ENCODE peak calls at places on chromosomes 5 and 9, in nine cellular contexts. M, V, G, D, W, Y, K, T and B are unnamed samples.

GRCh38 chr5:143771229-143772001 is 40.5 kb upstream of the HMHB1 start:
- DNase-seq in V (no peak), K (no peak), W (no peak), G (no peak), D (no peak), T (no peak), Y (no peak), M (no peak), B (no peak)

GRCh38 chr5:59786271-59786805 is 107.2 kb downstream of the PDE4D start:
- DNase-seq in V (no peak), Y (peak; percentile 92), W (peak; percentile 82), G (no peak), M (no peak), K (no peak), T (no peak), D (no peak), B (peak; percentile 97)

GRCh38 chr5:160353379-160353778 is 17.0 kb downstream of the C1QTNF2 start:
- DNase-seq in D (no peak), V (no peak), W (no peak), Y (no peak), T (peak; percentile 90), K (no peak), G (no peak), M (no peak), B (no peak)

GRCh38 chr9:14207352-14207995 is 106.5 kb downstream of the NFIB start:
- DNase-seq in T (no peak), K (no peak), M (no peak), G (no peak), W (no peak), Y (no peak), V (no peak), D (no peak), B (no peak)

GRCh38 chr5:143527808-143528207 is 124.3 kb upstream of the NR3C1 start:
- DNase-seq in T (no peak), D (no peak), V (no peak), W (no peak), M (no peak), G (no peak), K (no peak), Y (no peak), B (peak; percentile 35)

GRCh38 chr9:113558632-113559502 is 95.3 kb downstream of the RGS3 start:
- DNase-seq in T (peak; percentile 93), V (no peak), Y (peak; percentile 84), D (peak; percentile 47), G (no peak), K (no peak), W (no peak), M (no peak), B (no peak)

GRCh38 chr9:116208417-116209232 is 55.0 kb downstream of the PAPPA start:
- DNase-seq in D (no peak), K (no peak), T (no peak), G (no peak), V (no peak), W (no peak), M (no peak), Y (no peak), B (peak; percentile 41)

GRCh38 chr5:166433679-166434078 is 1857.8 kb upstream of the WWC1 start:
- DNase-seq in Y (no peak), M (no peak), T (no peak), V (no peak), W (no peak), K (no peak), G (no peak), D (no peak), B (no peak)

GRCh38 chr9:90007516-90008430 is 403.0 kb downstream of the GADD45G start:
- DNase-seq in G (no peak), M (no peak), D (no peak), Y (no peak), V (no peak), W (no peak), T (no peak), K (no peak), B (peak; percentile 72)

GRCh38 chr9:126829035-126829434 is 24.2 kb downstream of the ZBTB43 start:
- DNase-seq in K (no peak), V (no peak), D (no peak), W (no peak), T (no peak), G (no peak), M (no peak), Y (no peak), B (no peak)

GRCh38 chr9:97906236-97906831 is 16.0 kb downstream of the TRMO start:
- DNase-seq in T (peak; percentile 83), Y (peak; percentile 38), W (no peak), K (peak; percentile 13), D (no peak), V (no peak), M (peak; percentile 53), G (peak; percentile 92), B (no peak)

GRCh38 chr9:121776739-121777637 is 125.6 kb downstream of the DAB2IP start:
- DNase-seq in D (no peak), G (no peak), M (no peak), K (no peak), Y (no peak), V (no peak), W (no peak), T (no peak), B (no peak)

GRCh38 chr9:127730799-127731410 is 4.2 kb downstream of the TOR2A start:
- DNase-seq in Y (no peak), M (no peak), D (no peak), K (no peak), T (no peak), G (no peak), V (no peak), W (no peak), B (no peak)

GRCh38 chr5:92248518-92248917 is 865.4 kb upstream of the ARRDC3 start:
- DNase-seq in T (no peak), W (no peak), V (no peak), D (no peak), K (no peak), M (no peak), G (no peak), Y (no peak), B (no peak)

GRCh38 chr9:6304232-6304631 is 23.9 kb upstream of the TPD52L3 start:
- DNase-seq in W (no peak), T (no peak), Y (no peak), D (no peak), V (no peak), G (no peak), K (no peak), M (no peak), B (no peak)

GRCh38 chr9:86687788-86688187 is 259.5 kb downstream of the GAS1 start:
- DNase-seq in K (no peak), T (no peak), G (no peak), M (no peak), D (no peak), W (no peak), V (no peak), Y (no peak), B (no peak)

GRCh38 chr9:69748304-69748703 is 11.5 kb downstream of the PTAR1 start:
- DNase-seq in Y (no peak), M (no peak), G (no peak), W (no peak), D (no peak), V (no peak), T (no peak), K (no peak), B (no peak)

GRCh38 chr9:127452481-127453092 is 1.3 kb downstream of the LRSAM1 start:
- DNase-seq in Y (no peak), W (no peak), M (no peak), G (no peak), V (no peak), D (peak; percentile 90), K (no peak), T (no peak), B (no peak)

GRCh38 chr5:78277715-78278114 is 16.8 kb downstream of the AP3B1 start:
- DNase-seq in D (no peak), K (no peak), Y (no peak), G (no peak), V (no peak), W (no peak), M (no peak), T (no peak), B (no peak)

GRCh38 chr5:39605145-39605544 is 180.4 kb upstream of the DAB2 start:
- DNase-seq in K (no peak), M (no peak), G (no peak), T (no peak), V (no peak), Y (no peak), W (no peak), D (no peak), B (peak; percentile 28)

GRCh38 chr5:68562308-68562707 is 346.8 kb downstream of the PIK3R1 start:
- DNase-seq in D (peak; percentile 47), G (no peak), W (no peak), V (no peak), T (no peak), M (no peak), K (no peak), Y (peak; percentile 27), B (peak; percentile 34)

GRCh38 chr5:157447246-157447645 is 12.8 kb upstream of the NIPAL4 start:
- DNase-seq in K (no peak), Y (no peak), G (no peak), M (no peak), W (no peak), V (no peak), T (no peak), D (peak; percentile 74), B (peak; percentile 52)

GRCh38 chr5:119397518-119398380 is 41.9 kb downstream of the TNFAIP8 start:
- DNase-seq in W (no peak), M (no peak), T (no peak), Y (peak; percentile 58), K (no peak), V (no peak), G (no peak), D (no peak), B (peak; percentile 81)

GRCh38 chr5:64637144-64637543 is 53.2 kb upstream of the SHISAL2B start:
- DNase-seq in W (no peak), K (no peak), T (no peak), D (no peak), G (peak; percentile 78), M (no peak), V (no peak), Y (no peak), B (no peak)

GRCh38 chr5:117103703-117104102 is 529.1 kb upstream of the SEMA6A start:
- DNase-seq in V (no peak), G (no peak), Y (no peak), D (no peak), K (no peak), W (no peak), T (no peak), M (no peak), B (no peak)

GRCh38 chr5:1190296-1190695 is 11.1 kb upstream of the SLC6A19 start:
- DNase-seq in M (no peak), W (no peak), V (no peak), Y (no peak), T (no peak), G (no peak), D (no peak), K (no peak), B (no peak)

GRCh38 chr5:148972958-148973357 is 89.9 kb downstream of the SH3TC2 start:
- DNase-seq in D (no peak), W (no peak), G (peak; percentile 13), Y (peak; percentile 96), V (no peak), M (no peak), T (peak; percentile 82), K (no peak), B (peak; percentile 90)

GRCh38 chr5:124090115-124090514 is 578.1 kb downstream of the CSNK1G3 start:
- DNase-seq in M (no peak), D (no peak), W (no peak), T (no peak), V (no peak), Y (no peak), K (no peak), G (no peak), B (no peak)

GRCh38 chr9:137575382-137575724 is 3.4 kb downstream of the DPH7 start:
- DNase-seq in T (no peak), D (no peak), W (no peak), M (no peak), Y (no peak), G (no peak), K (no peak), V (no peak), B (no peak)

GRCh38 chr5:168793844-168794837 is 215.0 kb upstream of the PANK3 start:
- DNase-seq in K (no peak), T (peak; percentile 88), Y (no peak), G (no peak), W (no peak), V (no peak), M (no peak), D (no peak), B (peak; percentile 15)

GRCh38 chr9:121651295-121652036 is at the start of gene DAB2IP:
- DNase-seq in W (no peak), V (peak; percentile 87), D (peak; percentile 71), K (no peak), G (no peak), M (no peak), T (peak; percentile 79), Y (peak; percentile 59), B (peak; percentile 11)